ENCODE peak calls at places on chromosome 5, in ten cellular contexts. X, T, B, M, F, H, P, C, K and I are unnamed samples. For H3K4me1, the result is how much of the 10 kb centered on the place peaks cover.

GRCh38 chr5:141095263-141095641 is 837 bp downstream of the PCDHB2 start:
- DNase-seq in T (no peak), H (no peak), C (no peak), M (no peak), K (no peak), F (no peak), X (no peak), P (no peak), B (no peak), I (no peak)

GRCh38 chr5:37005252-37005651 is 128.7 kb downstream of the NIPBL start:
- DNase-seq in H (no peak), M (peak), K (no peak), F (no peak), P (no peak), T (no peak), B (no peak), X (peak), C (no peak), I (no peak)

GRCh38 chr5:15254607-15255006 is 245.4 kb upstream of the FBXL7 start:
- DNase-seq in H (no peak), B (no peak), C (no peak), T (no peak), K (no peak), F (no peak), X (no peak), P (no peak), M (no peak), I (no peak)

GRCh38 chr5:10046681-10047080 is 203.0 kb downstream of the ATPSCKMT start:
- DNase-seq in X (no peak), H (no peak), F (no peak), T (no peak), B (no peak), C (no peak), K (no peak), M (no peak), P (no peak), I (no peak)

GRCh38 chr5:65808261-65808741 is 86.3 kb downstream of the NLN start:
- DNase-seq in F (no peak), B (no peak), X (peak), T (no peak), K (no peak), M (no peak), H (no peak), P (no peak), C (no peak), I (no peak)

GRCh38 chr5:115831163-115831768 is 10.1 kb downstream of the ATG12 start:
- DNase-seq in X (peak), C (no peak), M (peak), P (no peak), H (no peak), T (peak), B (no peak), F (no peak), K (peak), I (no peak)

GRCh38 chr5:147055850-147056523 is 177.4 kb upstream of the PPP2R2B start:
- DNase-seq in P (no peak), F (no peak), X (no peak), M (no peak), T (no peak), H (no peak), C (no peak), K (no peak), B (no peak), I (no peak)

GRCh38 chr5:181114844-181115778 is 15.9 kb downstream of the OR2V1 start:
- DNase-seq in P (no peak), B (no peak), X (peak), F (no peak), C (no peak), H (no peak), T (no peak), K (no peak), M (peak), I (no peak)

GRCh38 chr5:170117736-170118135 is 12.0 kb downstream of the FOXI1 start:
- DNase-seq in H (no peak), C (no peak), B (no peak), F (no peak), M (no peak), X (no peak), T (no peak), P (no peak), K (no peak), I (no peak)

GRCh38 chr5:180212363-180213255 is 3.6 kb upstream of the RASGEF1C start:
- DNase-seq in X (no peak), H (no peak), P (no peak), F (no peak), B (peak), C (no peak), K (no peak), T (no peak), M (peak), I (no peak)

GRCh38 chr5:78577051-78577807 is 71.3 kb downstream of the LHFPL2 start:
- DNase-seq in C (no peak), F (peak), T (no peak), H (no peak), B (no peak), P (no peak), M (no peak), K (no peak), X (no peak), I (no peak)

GRCh38 chr5:10633271-10634049 is 69.6 kb downstream of the ANKRD33B start:
- DNase-seq in K (peak), F (no peak), P (no peak), X (no peak), H (no peak), C (no peak), M (peak), B (no peak), T (no peak), I (no peak)

GRCh38 chr5:83718195-83718825 is 2.3 kb downstream of the HAPLN1 start:
- DNase-seq in T (peak), F (no peak), C (no peak), B (no peak), P (no peak), X (peak), M (peak), H (no peak), K (peak), I (no peak)

GRCh38 chr5:69295088-69295754 is 37.4 kb downstream of the CCDC125 start:
- DNase-seq in K (no peak), F (no peak), T (no peak), C (no peak), M (peak), P (no peak), X (peak), B (no peak), H (no peak), I (no peak)

GRCh38 chr5:157473383-157474370 is 13.7 kb downstream of the NIPAL4 start:
- DNase-seq in X (peak), T (no peak), P (no peak), M (no peak), C (no peak), K (no peak), B (no peak), F (no peak), H (no peak), I (no peak)

GRCh38 chr5:171513591-171513990 is 94.1 kb downstream of the FGF18 start:
- DNase-seq in F (no peak), X (no peak), T (no peak), K (no peak), P (no peak), B (no peak), H (no peak), M (no peak), C (no peak), I (no peak)

GRCh38 chr5:149621415-149622098 is 40.3 kb downstream of the ARHGEF37 start:
- DNase-seq in M (no peak), H (no peak), C (no peak), K (no peak), F (no peak), X (no peak), P (no peak), T (no peak), B (peak), I (no peak)

GRCh38 chr5:142977363-142978051 is 207.3 kb downstream of the ARHGAP26 start:
- DNase-seq in P (no peak), M (peak), X (peak), F (peak), B (no peak), K (no peak), T (peak), H (no peak), C (peak), I (no peak)

GRCh38 chr5:133348406-133348805 is 263.9 kb downstream of the FSTL4 start:
- DNase-seq in H (no peak), T (no peak), X (no peak), P (no peak), M (no peak), B (no peak), K (no peak), C (no peak), F (no peak), I (no peak)

GRCh38 chr5:5881294-5881693 is 458.8 kb downstream of the ICE1 start:
- DNase-seq in P (no peak), X (no peak), H (no peak), C (no peak), F (no peak), M (no peak), K (peak), B (no peak), T (no peak), I (no peak)

GRCh38 chr5:159053216-159053615 is 46.5 kb downstream of the EBF1 start:
- DNase-seq in P (no peak), B (no peak), M (no peak), H (no peak), T (no peak), X (no peak), K (no peak), F (no peak), C (no peak), I (no peak)

GRCh38 chr5:159053708-159054107 is 46.0 kb downstream of the EBF1 start:
- DNase-seq in T (no peak), P (no peak), F (no peak), B (no peak), X (no peak), C (no peak), K (no peak), M (no peak), H (no peak), I (no peak)

GRCh38 chr5:159057426-159057825 is 42.3 kb downstream of the EBF1 start:
- DNase-seq in K (no peak), T (no peak), P (no peak), C (no peak), F (no peak), B (no peak), M (no peak), X (no peak), H (no peak), I (no peak)

GRCh38 chr5:159058928-159059636 is 40.6 kb downstream of the EBF1 start:
- DNase-seq in M (no peak), F (no peak), T (no peak), B (no peak), C (no peak), P (no peak), X (no peak), H (no peak), K (no peak), I (no peak)

GRCh38 chr5:159056201-159056600 is 43.5 kb downstream of the EBF1 start:
- DNase-seq in C (no peak), X (no peak), T (no peak), B (no peak), H (no peak), F (no peak), M (no peak), K (no peak), P (no peak), I (no peak)
- H3K4me1 ChIP-seq in C (under half), X (half or more), T (under half), B (under half), H (under half), F (under half), M (under half), K (half or more), P (under half), I (under half)

DNA sequence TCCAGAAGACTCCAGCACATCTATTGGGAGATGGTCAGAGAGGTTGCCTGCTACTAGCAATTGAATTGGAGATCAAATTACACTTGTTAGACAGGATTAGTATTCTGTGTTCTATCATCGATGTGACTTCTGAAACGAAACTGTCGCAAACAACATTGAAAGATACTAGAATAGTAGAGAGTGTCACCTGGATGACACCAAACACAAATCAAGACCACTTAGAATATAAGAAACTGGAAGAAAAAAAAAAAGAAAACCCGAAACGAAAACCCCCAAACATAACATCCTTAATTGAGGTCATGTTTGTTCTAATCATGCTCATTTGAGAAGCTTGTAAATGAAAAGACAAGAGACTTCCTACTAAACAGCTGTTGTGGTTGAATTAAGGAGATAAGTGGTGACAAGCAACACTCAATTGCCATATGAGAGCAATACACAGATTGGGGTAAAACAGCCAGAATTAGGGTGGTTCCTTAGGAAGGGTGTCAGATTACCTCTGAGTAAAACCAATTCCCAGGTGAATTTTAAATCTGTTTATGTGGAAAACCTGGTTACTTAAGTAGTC is 97.6 kb downstream of the BASP1 start:
- DNase-seq in X (peak), M (no peak), P (no peak), B (no peak), K (peak), H (no peak), F (no peak), C (no peak), T (no peak), I (no peak)
- H3K4me1 ChIP-seq in X (under half), M (under half), P (under half), B (under half), K (half or more), H (under half), F (under half), C (under half), T (under half), I (under half)

DNA sequence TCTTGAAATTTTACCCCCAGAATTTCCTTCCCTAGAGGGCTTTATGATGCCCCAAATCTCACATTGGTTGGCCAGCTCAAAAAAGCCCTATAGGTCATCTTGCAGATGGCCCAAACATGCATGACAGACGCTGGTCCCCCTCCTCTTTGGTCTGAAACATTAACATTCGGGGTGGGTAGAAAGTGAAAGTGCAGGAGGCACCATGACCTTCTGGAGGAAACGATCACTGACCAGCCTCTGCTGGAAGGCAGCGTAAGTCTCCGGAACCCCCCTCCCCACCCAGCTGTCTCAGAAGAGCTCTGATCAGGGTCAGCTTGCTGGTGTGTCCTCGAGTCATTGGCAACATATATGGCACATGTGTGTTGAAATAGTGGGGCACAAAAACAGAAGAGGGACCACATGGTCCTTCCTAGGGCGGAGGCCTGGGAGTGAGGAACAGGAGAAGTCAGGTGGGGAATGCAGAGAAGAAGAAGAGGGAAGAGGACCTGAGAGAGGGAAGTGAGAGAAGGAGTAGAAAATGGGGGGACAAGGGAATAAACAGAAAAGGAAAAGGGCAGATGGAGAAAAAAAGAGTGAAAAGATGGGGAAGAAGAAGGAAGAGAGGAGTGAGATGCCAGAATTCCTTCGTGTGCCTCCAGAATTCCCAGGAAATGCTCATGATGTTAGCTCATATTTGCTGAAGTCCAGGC is 46.2 kb downstream of the IL31RA start:
- DNase-seq in B (no peak), H (no peak), C (no peak), F (no peak), M (no peak), P (no peak), K (no peak), X (no peak), T (no peak), I (no peak)
- H3K4me1 ChIP-seq in B (under half), H (under half), C (under half), F (under half), M (under half), P (under half), K (under half), X (under half), T (under half), I (under half)

DNA sequence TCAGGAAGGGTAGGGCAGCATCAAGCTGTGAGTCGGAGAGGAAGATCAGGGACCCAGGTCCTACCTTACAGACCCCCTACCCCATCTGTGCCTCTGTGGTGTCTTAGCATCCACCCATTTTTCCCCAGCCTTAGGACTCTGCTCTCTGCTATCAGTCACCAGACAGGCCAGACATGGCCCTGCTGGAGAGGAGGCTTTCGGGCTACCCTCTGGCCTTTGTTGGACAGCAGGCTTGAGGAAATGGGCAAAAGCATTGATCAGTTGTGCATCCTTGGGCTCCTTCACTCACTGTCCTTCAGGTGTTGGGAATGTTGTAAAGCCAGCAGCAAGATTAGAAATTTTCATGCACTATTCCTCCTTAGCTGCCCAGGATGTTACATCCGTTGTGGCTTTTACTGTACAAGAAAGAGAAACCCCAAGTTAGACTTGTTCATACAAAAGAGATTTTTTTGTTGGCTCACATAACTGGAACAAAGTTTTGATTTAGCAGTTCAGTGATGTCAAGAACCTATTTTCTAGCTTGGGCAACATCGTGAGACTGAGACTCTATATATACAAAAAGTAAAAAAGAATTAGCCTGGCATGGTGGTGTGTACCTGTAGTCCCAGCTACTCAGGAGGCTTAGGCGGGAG is 17.4 kb upstream of the TNFAIP8 start:
- DNase-seq in P (no peak), T (peak), M (no peak), F (no peak), K (no peak), C (no peak), B (no peak), X (no peak), H (no peak), I (no peak)
- H3K4me1 ChIP-seq in P (under half), T (half or more), M (under half), F (under half), K (half or more), C (under half), B (under half), X (under half), H (under half), I (under half)